ENCODE peak calls at places on chromosomes 13 and 19, in six cellular contexts. R, A, F, Z, B and O are unnamed samples.

GRCh38 chr13:44147222-44147621 is 226.4 kb upstream of the SERP2 start:
- DNase-seq in R (no peak), A (no peak), F (no peak), Z (no peak), B (no peak), O (no peak)

GRCh38 chr13:93689333-93689732 is 462.7 kb downstream of the GPC6 start:
- DNase-seq in R (no peak), A (no peak), F (peak; percentile 35), Z (no peak), B (no peak), O (no peak)

GRCh38 chr19:844300-844971 is 3.6 kb downstream of the PRTN3 start:
- DNase-seq in R (no peak), A (no peak), F (no peak), Z (no peak), B (no peak), O (no peak)

GRCh38 chr19:4609878-4610511 is 29.3 kb upstream of the TNFAIP8L1 start:
- DNase-seq in R (peak; percentile 70), A (no peak), F (no peak), Z (no peak), B (peak; percentile 36), O (no peak)

GRCh38 chr19:44356383-44357111 is at the start of gene ZNF112:
- DNase-seq in R (peak; percentile 85), A (peak; percentile 91), F (peak; percentile 95), Z (peak; percentile 90), B (peak; percentile 95), O (peak; percentile 59)

GRCh38 chr19:48680436-48681126 is 7.8 kb upstream of the NTN5 start:
- DNase-seq in R (no peak), A (no peak), F (no peak), Z (no peak), B (no peak), O (no peak)

GRCh38 chr19:39351537-39352037 is 9.4 kb downstream of the SAMD4B start:
- DNase-seq in R (no peak), A (peak; percentile 73), F (no peak), Z (no peak), B (no peak), O (no peak)

GRCh38 chr19:57280913-57281425 is 684 bp downstream of the ZNF460 start:
- DNase-seq in R (no peak), A (peak; percentile 7), F (no peak), Z (no peak), B (no peak), O (no peak)

GRCh38 chr19:9673912-9674668 is 810 bp downstream of the ZNF562 start:
- DNase-seq in R (no peak), A (peak; percentile 40), F (no peak), Z (peak; percentile 6), B (no peak), O (no peak)

GRCh38 chr19:58570770-58571574 is 2.2 kb downstream of the MZF1 start:
- DNase-seq in R (peak; percentile 83), A (no peak), F (no peak), Z (no peak), B (no peak), O (no peak)

GRCh38 chr13:49448753-49449152 is 4.7 kb downstream of the SETDB2 start:
- DNase-seq in R (no peak), A (no peak), F (no peak), Z (no peak), B (no peak), O (no peak)

GRCh38 chr13:49641810-49642291 is 13.5 kb downstream of the ARL11 start:
- DNase-seq in R (peak; percentile 84), A (peak; percentile 94), F (no peak), Z (no peak), B (no peak), O (peak; percentile 60)

GRCh38 chr13:38394777-38395504 is 45.3 kb downstream of the UFM1 start:
- DNase-seq in R (no peak), A (peak; percentile 42), F (no peak), Z (no peak), B (no peak), O (no peak)

GRCh38 chr13:110390572-110390971 is 83.5 kb downstream of the COL4A2 start:
- DNase-seq in R (no peak), A (peak; percentile 98), F (no peak), Z (no peak), B (no peak), O (peak; percentile 84)